ENCODE peak calls at places on chromosome 19, in eight cellular contexts. Q, F, X, K, P, I, R and H are unnamed samples.

GRCh38 chr19:14361824-14362223 is 19.4 kb upstream of the ADGRE5 start:
- DNase-seq in Q (no peak), F (no peak), X (no peak), K (no peak), P (no peak), I (no peak), R (no peak), H (no peak)

GRCh38 chr19:43809762-43810696 is 7.8 kb upstream of the LYPD5 start:
- DNase-seq in Q (no peak), F (no peak), X (no peak), K (peak), P (no peak), I (no peak), R (no peak), H (peak)

GRCh38 chr19:19348266-19348665 is 27.6 kb downstream of the MAU2 start:
- DNase-seq in Q (no peak), F (no peak), X (no peak), K (no peak), P (no peak), I (no peak), R (no peak), H (no peak)

GRCh38 chr19:41997121-41997850 is 3.3 kb upstream of the ATP1A3 start:
- DNase-seq in Q (no peak), F (peak), X (peak), K (no peak), P (peak), I (no peak), R (no peak), H (no peak)

GRCh38 chr19:39941615-39942507 is 7.4 kb upstream of the FCGBP start:
- DNase-seq in Q (no peak), F (no peak), X (no peak), K (no peak), P (no peak), I (peak), R (peak), H (no peak)

GRCh38 chr19:27738569-27739193 is 1474.3 kb downstream of the UQCRFS1 start:
- DNase-seq in Q (no peak), F (no peak), X (no peak), K (no peak), P (no peak), I (no peak), R (no peak), H (no peak)

GRCh38 chr19:48509467-48510194 is 2.0 kb downstream of the LMTK3 start:
- DNase-seq in Q (no peak), F (no peak), X (no peak), K (no peak), P (no peak), I (no peak), R (no peak), H (no peak)

GRCh38 chr19:15748239-15748638 is 10.5 kb downstream of the OR10H3 start:
- DNase-seq in Q (no peak), F (no peak), X (no peak), K (no peak), P (no peak), I (no peak), R (no peak), H (no peak)

GRCh38 chr19:21256722-21257121 is 72.5 kb downstream of the ZNF708 start:
- DNase-seq in Q (no peak), F (no peak), X (no peak), K (no peak), P (no peak), I (no peak), R (no peak), H (no peak)

GRCh38 chr19:19257137-19257536 is 16.0 kb downstream of the TM6SF2 start:
- DNase-seq in Q (no peak), F (no peak), X (no peak), K (no peak), P (no peak), I (no peak), R (no peak), H (no peak)

GRCh38 chr19:16429066-16429758 is 42.6 kb downstream of the EPS15L1 start:
- DNase-seq in Q (no peak), F (no peak), X (no peak), K (no peak), P (no peak), I (no peak), R (no peak), H (no peak)

GRCh38 chr19:1102407-1103106 is 1.2 kb upstream of the GPX4 start:
- DNase-seq in Q (peak), F (no peak), X (no peak), K (no peak), P (no peak), I (peak), R (no peak), H (peak)

GRCh38 chr19:38977445-38978314 is 2.1 kb upstream of the FBXO17 start:
- DNase-seq in Q (no peak), F (no peak), X (no peak), K (no peak), P (no peak), I (no peak), R (no peak), H (no peak)

GRCh38 chr19:19113040-19113541 is 25.2 kb downstream of the TMEM161A start:
- DNase-seq in Q (no peak), F (no peak), X (no peak), K (no peak), P (no peak), I (no peak), R (no peak), H (no peak)

GRCh38 chr19:14375055-14375581 is 6.1 kb upstream of the ADGRE5 start:
- DNase-seq in Q (no peak), F (no peak), X (no peak), K (peak), P (no peak), I (no peak), R (no peak), H (no peak)

GRCh38 chr19:13118424-13119193 is 545 bp downstream of the NACC1 start:
- DNase-seq in Q (no peak), F (peak), X (peak), K (peak), P (peak), I (no peak), R (no peak), H (no peak)

GRCh38 chr19:13621413-13621812 is 115.1 kb upstream of the CACNA1A start:
- DNase-seq in Q (peak), F (no peak), X (no peak), K (no peak), P (no peak), I (no peak), R (no peak), H (peak)

GRCh38 chr19:22326219-22326618 is 40.0 kb downstream of the ZNF729 start:
- DNase-seq in Q (no peak), F (no peak), X (no peak), K (no peak), P (no peak), I (no peak), R (no peak), H (no peak)

GRCh38 chr19:47002853-47003610 is 16.6 kb upstream of the NPAS1 start:
- DNase-seq in Q (no peak), F (no peak), X (no peak), K (no peak), P (no peak), I (no peak), R (no peak), H (no peak)

GRCh38 chr19:47004012-47004465 is 15.6 kb upstream of the NPAS1 start:
- DNase-seq in Q (no peak), F (no peak), X (no peak), K (no peak), P (no peak), I (no peak), R (no peak), H (no peak)

GRCh38 chr19:47003611-47003935 is 16.1 kb upstream of the NPAS1 start:
- DNase-seq in Q (no peak), F (no peak), X (no peak), K (no peak), P (no peak), I (no peak), R (no peak), H (no peak)

GRCh38 chr19:47001584-47001983 is 18.1 kb upstream of the NPAS1 start:
- DNase-seq in Q (no peak), F (no peak), X (no peak), K (no peak), P (no peak), I (no peak), R (no peak), H (no peak)

GRCh38 chr19:47002106-47002766 is 17.4 kb upstream of the NPAS1 start:
- DNase-seq in Q (no peak), F (no peak), X (no peak), K (no peak), P (no peak), I (no peak), R (no peak), H (no peak)
- TF ChIP-seq CTCF in Q (peak), F (no peak), X (no peak), K (no peak), P (no peak), I (no peak), R (peak), H (no peak)

GRCh38 chr19:6754653-6755463 is 12.4 kb downstream of the SH2D3A start:
- DNase-seq in Q (no peak), F (no peak), X (no peak), K (no peak), P (no peak), I (no peak), R (no peak), H (no peak)

GRCh38 chr19:6754136-6754535 is 13.1 kb downstream of the SH2D3A start:
- DNase-seq in Q (no peak), F (no peak), X (no peak), K (no peak), P (no peak), I (no peak), R (no peak), H (no peak)

GRCh38 chr19:6752257-6753177 is 13.0 kb downstream of the TRIP10 start:
- DNase-seq in Q (no peak), F (peak), X (no peak), K (no peak), P (peak), I (no peak), R (no peak), H (no peak)

GRCh38 chr19:6751189-6751588 is 11.7 kb downstream of the TRIP10 start:
- DNase-seq in Q (no peak), F (no peak), X (no peak), K (no peak), P (no peak), I (no peak), R (no peak), H (no peak)

DNA sequence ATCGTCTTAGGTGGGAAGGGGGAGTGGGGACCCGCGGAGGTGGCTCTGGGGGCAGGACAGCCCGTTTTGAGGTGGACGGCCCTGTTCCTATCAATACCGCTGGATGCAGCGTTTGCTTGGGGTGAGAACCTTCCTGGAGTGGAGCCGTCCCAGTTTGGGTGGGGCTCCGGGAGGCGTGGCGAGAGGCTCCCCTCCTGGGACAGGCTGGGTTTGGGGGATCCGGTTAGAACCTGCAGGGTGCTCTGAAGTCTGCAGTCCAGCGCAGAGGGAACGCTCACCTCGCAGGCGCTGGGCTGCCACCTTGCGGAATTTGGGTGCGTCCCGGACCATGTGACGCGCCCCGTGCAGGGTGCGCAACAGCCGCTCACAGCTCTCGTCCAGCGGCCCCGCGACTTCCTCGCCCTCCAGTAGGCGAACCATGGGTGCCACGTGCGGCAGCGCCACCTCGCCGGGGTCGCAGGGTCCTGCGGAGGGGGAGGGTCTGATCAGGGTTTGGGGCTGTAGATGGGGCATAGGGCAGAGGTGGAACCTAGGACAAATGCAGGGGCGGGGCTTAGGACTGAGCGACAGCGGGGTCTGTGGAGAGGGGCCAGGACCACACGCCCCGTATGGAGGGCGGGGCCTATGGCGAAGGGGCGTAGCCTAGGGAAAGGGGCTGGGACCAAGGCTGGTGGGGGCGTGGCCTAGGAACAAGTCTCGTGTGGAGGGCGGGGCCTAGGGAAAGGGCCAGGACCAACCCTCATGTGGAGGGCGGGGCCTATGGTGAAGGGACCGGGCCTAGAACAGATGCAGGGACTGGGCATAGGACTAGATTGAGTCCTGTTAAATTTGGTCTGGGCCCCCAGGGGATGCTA is 13.8 kb downstream of the SH2D3A start:
- DNase-seq in Q (no peak), F (peak), X (no peak), K (peak), P (peak), I (peak), R (peak), H (no peak)
- TF ChIP-seq CTCF in Q (peak), F (peak), X (no peak), K (peak), P (no peak), I (peak), R (peak), H (peak)

GRCh38 chr19:3546119-3546518 is 7.1 kb downstream of the TEKTIP1 start:
- DNase-seq in Q (no peak), F (no peak), X (no peak), K (no peak), P (no peak), I (no peak), R (no peak), H (no peak)

GRCh38 chr19:3548594-3548993 is 8.8 kb downstream of the MFSD12 start:
- DNase-seq in Q (no peak), F (no peak), X (no peak), K (peak), P (no peak), I (no peak), R (no peak), H (no peak)

GRCh38 chr19:3549816-3550215 is 7.6 kb downstream of the MFSD12 start:
- DNase-seq in Q (no peak), F (no peak), X (no peak), K (no peak), P (no peak), I (no peak), R (no peak), H (no peak)

GRCh38 chr19:3547301-3547731 is 8.3 kb downstream of the TEKTIP1 start:
- DNase-seq in Q (no peak), F (no peak), X (no peak), K (no peak), P (no peak), I (no peak), R (no peak), H (no peak)

GRCh38 chr19:3547767-3548282 is 8.9 kb downstream of the TEKTIP1 start:
- DNase-seq in Q (no peak), F (no peak), X (no peak), K (no peak), P (no peak), I (no peak), R (no peak), H (no peak)
- TF ChIP-seq CTCF in Q (no peak), F (no peak), X (no peak), K (no peak), P (no peak), I (no peak), R (no peak), H (no peak)

DNA sequence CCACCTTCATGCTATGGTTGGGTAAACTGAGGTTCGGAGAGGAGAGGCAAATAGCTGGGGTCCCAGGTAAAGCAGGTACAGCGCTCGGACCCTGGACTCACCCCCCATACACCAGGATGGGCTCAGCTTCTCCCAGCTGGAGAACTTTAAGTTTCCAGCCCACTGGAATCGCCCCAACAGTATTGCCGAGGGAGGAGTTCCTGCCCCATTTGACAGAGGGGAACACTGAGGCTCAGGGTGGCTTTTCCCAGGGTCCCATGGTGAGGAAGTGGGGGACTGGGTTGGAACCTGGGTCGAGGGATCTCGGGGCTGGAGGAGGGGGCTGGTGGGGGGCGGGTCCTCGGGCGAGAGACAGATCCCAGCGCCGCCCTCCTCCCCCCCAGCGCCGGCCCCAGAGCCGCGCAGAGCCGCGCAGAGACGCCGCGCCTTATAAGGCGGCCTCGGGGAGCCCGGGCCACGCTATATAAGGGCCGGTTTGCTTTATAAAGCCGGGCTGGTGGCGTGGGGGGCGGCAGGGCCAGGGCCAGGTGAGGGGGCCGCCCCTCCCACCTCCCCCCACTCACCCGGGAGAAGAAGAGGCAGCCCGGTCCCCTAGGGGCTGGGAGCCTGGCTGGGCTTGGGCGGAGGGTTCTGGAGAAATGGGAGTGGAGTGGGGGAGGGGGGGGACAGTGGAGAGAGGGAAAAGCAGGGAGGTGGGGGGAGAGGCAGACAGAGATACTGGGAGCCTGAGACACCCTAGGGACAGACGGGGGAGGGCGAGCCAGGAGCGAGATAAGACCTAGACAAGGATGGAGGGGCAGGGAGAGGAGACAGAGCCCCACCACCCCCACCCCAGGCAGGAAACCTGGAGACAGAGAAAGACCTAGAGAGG is 1.1 kb downstream of the CNN1 start:
- DNase-seq in Q (no peak), F (no peak), X (no peak), K (no peak), P (no peak), I (no peak), R (no peak), H (no peak)
- TF ChIP-seq CTCF in Q (no peak), F (no peak), X (no peak), K (no peak), P (no peak), I (no peak), R (no peak), H (no peak)

GRCh38 chr19:50290011-50290410 is 39.2 kb downstream of the KCNC3 start:
- DNase-seq in Q (no peak), F (no peak), X (no peak), K (no peak), P (no peak), I (no peak), R (no peak), H (no peak)
- TF ChIP-seq CTCF in Q (no peak), F (no peak), X (no peak), K (no peak), P (no peak), I (no peak), R (no peak), H (no peak)

DNA sequence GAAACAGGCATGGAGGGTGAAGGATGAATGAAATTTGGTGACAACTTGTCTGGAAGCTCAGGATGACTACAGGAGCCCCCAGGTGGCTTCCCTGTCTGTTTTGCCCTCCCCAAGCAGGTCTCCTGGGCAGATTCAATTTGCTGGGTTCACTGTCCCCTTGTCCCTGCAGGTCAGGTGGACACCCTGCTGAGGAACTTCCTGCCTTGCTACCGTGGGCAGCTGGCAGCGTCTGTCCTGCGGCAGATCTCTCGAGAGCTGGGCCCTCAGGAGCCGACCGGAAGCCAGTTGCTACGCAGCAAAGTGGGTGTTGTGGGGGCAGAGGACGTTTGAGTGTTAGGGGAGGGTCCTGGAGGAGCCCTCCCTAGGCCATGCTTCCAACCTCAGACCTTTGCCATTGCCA is 19.1 kb downstream of the PGLS start:
- DNase-seq in Q (no peak), F (no peak), X (no peak), K (no peak), P (no peak), I (no peak), R (no peak), H (no peak)
- TF ChIP-seq CTCF in Q (no peak), F (no peak), X (no peak), K (no peak), P (no peak), I (no peak), R (no peak), H (no peak)